ENCODE peak calls at places on chromosomes 3 and 15, in eight cellular contexts. Y, T, X, H, W, F, S and R are unnamed samples.

GRCh38 chr3:98839846-98840245 is 61.6 kb downstream of the DCBLD2 start:
- DNase-seq in Y (no peak), T (no peak), X (no peak), H (no peak), W (no peak), F (no peak), S (no peak), R (no peak)

GRCh38 chr3:120244834-120245225 is 40.2 kb downstream of the GPR156 start:
- DNase-seq in Y (no peak), T (no peak), X (no peak), H (peak), W (peak), F (no peak), S (no peak), R (no peak)

GRCh38 chr3:47781326-47781684 is 388 bp downstream of the SMARCC1 start:
- DNase-seq in Y (peak), T (peak), X (peak), H (peak), W (peak), F (no peak), S (peak), R (peak)

GRCh38 chr3:160018959-160019358 is 30.3 kb downstream of the IL12A start:
- DNase-seq in Y (no peak), T (no peak), X (no peak), H (no peak), W (no peak), F (no peak), S (no peak), R (no peak)

GRCh38 chr3:150409125-150409526 is 1.0 kb downstream of the TSC22D2 start:
- DNase-seq in Y (no peak), T (no peak), X (no peak), H (no peak), W (no peak), F (no peak), S (no peak), R (no peak)

GRCh38 chr15:99605490-99605931 is 39.7 kb downstream of the MEF2A start:
- DNase-seq in Y (no peak), T (no peak), X (no peak), H (no peak), W (no peak), F (no peak), S (no peak), R (no peak)

GRCh38 chr15:62566248-62566647 is 401.2 kb upstream of the C2CD4B start:
- DNase-seq in Y (no peak), T (no peak), X (no peak), H (no peak), W (no peak), F (no peak), S (no peak), R (no peak)

GRCh38 chr15:100090411-100090810 is 251.4 kb downstream of the ADAMTS17 start:
- DNase-seq in Y (no peak), T (no peak), X (no peak), H (no peak), W (no peak), F (no peak), S (no peak), R (no peak)